ENCODE peak calls at places on chromosomes 2 and 18, in nine cellular contexts. G, L, C, P, Q, F, Y, W and V are unnamed samples.

GRCh38 chr18:51621103-51621969 is 423.9 kb upstream of the MEX3C start:
- DNase-seq in G (no peak), L (peak; percentile 77), C (peak; percentile 49), P (peak; percentile 39), Q (no peak), F (no peak), Y (peak; percentile 41), W (no peak), V (peak; percentile 44)

GRCh38 chr2:230956827-230957755 is 32.0 kb upstream of the GPR55 start:
- DNase-seq in G (no peak), L (peak; percentile 90), C (peak; percentile 60), P (no peak), Q (no peak), F (peak; percentile 49), Y (peak; percentile 46), W (no peak), V (no peak)

GRCh38 chr2:178860551-178860950 is 53.3 kb upstream of the TTN start:
- DNase-seq in G (no peak), L (no peak), C (peak; percentile 9), P (peak; percentile 86), Q (no peak), F (no peak), Y (no peak), W (no peak), V (no peak)

GRCh38 chr2:167953790-167954189 is 293.6 kb downstream of the STK39 start:
- DNase-seq in G (no peak), L (peak; percentile 74), C (no peak), P (no peak), Q (no peak), F (no peak), Y (no peak), W (no peak), V (no peak)

GRCh38 chr2:71940695-71941094 is 207.0 kb downstream of the CYP26B1 start:
- DNase-seq in G (no peak), L (no peak), C (no peak), P (no peak), Q (no peak), F (no peak), Y (no peak), W (no peak), V (no peak)

GRCh38 chr18:3596324-3597158 is 146.6 kb downstream of the TGIF1 start:
- DNase-seq in G (no peak), L (peak; percentile 86), C (peak; percentile 88), P (peak; percentile 72), Q (no peak), F (peak; percentile 58), Y (peak; percentile 46), W (peak; percentile 30), V (peak; percentile 53)

GRCh38 chr2:240024766-240025165 is 376 bp downstream of the NDUFA10 start:
- DNase-seq in G (no peak), L (peak; percentile 8), C (peak; percentile 7), P (no peak), Q (no peak), F (no peak), Y (no peak), W (no peak), V (peak; percentile 24)

GRCh38 chr2:242054406-242054805 is 184.9 kb downstream of the RTP5 start:
- DNase-seq in G (no peak), L (no peak), C (no peak), P (no peak), Q (no peak), F (no peak), Y (no peak), W (no peak), V (no peak)

GRCh38 chr2:101740555-101740964 is 43.1 kb downstream of the MAP4K4 start:
- DNase-seq in G (no peak), L (no peak), C (no peak), P (no peak), Q (no peak), F (peak; percentile 37), Y (no peak), W (no peak), V (no peak)
- H3K27ac ChIP-seq in G (no peak overlapping the region), L (no peak overlapping the region), C (no peak overlapping the region), P (no peak overlapping the region), Q (no peak overlapping the region), F (no peak overlapping the region), Y (no peak overlapping the region), W (no peak overlapping the region), V (no peak overlapping the region)

DNA sequence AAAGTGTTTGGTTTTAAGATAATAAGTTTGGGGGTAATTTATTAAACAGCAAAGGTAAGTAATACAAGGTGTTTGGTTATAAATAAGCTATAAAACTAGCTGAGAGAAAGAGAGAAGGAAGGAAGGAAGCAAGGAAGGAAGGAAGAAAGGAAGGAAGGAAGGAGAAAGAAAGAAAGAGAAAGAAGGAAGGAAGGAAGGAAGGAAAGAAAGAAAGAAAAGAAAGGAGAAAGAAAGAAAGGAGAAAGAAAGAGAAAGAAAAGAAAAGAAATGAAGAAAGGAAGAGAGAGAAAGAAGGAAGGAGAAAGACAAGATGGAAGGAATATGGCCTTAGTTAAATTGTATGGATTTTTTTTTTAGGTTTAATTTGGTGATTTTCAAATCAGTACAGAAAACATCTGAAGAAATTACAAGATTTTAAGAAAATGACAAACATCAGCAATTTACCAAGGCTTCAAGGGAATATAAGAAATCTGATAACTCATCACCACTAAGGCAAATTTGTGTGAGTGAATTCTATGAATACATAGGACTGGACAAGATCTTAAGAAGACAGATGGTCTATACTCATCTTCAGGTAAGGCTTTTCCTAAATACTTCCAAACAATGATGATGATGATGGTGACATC is 46.4 kb upstream of the GALNT3 start:
- DNase-seq in G (no peak), L (no peak), C (no peak), P (no peak), Q (no peak), F (no peak), Y (no peak), W (no peak), V (no peak)
- H3K27ac ChIP-seq in G (no peak overlapping the region), L (no peak overlapping the region), C (no peak overlapping the region), P (no peak overlapping the region), Q (no peak overlapping the region), F (no peak overlapping the region), Y (no peak overlapping the region), W (no peak overlapping the region), V (no peak overlapping the region)

GRCh38 chr2:44943031-44943692 is 1.7 kb downstream of the SIX3 start:
- DNase-seq in G (no peak), L (peak; percentile 50), C (no peak), P (no peak), Q (no peak), F (no peak), Y (no peak), W (no peak), V (no peak)
- H3K27ac ChIP-seq in G (no peak overlapping the region), L (no peak overlapping the region), C (no peak overlapping the region), P (no peak overlapping the region), Q (no peak overlapping the region), F (no peak overlapping the region), Y (no peak overlapping the region), W (no peak overlapping the region), V (no peak overlapping the region)

GRCh38 chr2:112312821-112313220 is 37.4 kb downstream of the ZC3H6 start:
- DNase-seq in G (no peak), L (no peak), C (no peak), P (no peak), Q (no peak), F (no peak), Y (no peak), W (no peak), V (no peak)
- H3K27ac ChIP-seq in G (no peak overlapping the region), L (no peak overlapping the region), C (no peak overlapping the region), P (no peak overlapping the region), Q (no peak overlapping the region), F (no peak overlapping the region), Y (no peak overlapping the region), W (no peak overlapping the region), V (no peak overlapping the region)

GRCh38 chr18:60543646-60544045 is 171.1 kb upstream of the MC4R start:
- DNase-seq in G (no peak), L (no peak), C (no peak), P (no peak), Q (no peak), F (no peak), Y (no peak), W (no peak), V (no peak)

GRCh38 chr18:60552948-60553347 is 180.4 kb upstream of the MC4R start:
- DNase-seq in G (no peak), L (no peak), C (no peak), P (no peak), Q (no peak), F (no peak), Y (no peak), W (no peak), V (no peak)

GRCh38 chr18:60554961-60555360 is 182.4 kb upstream of the MC4R start:
- DNase-seq in G (no peak), L (no peak), C (no peak), P (no peak), Q (no peak), F (no peak), Y (no peak), W (no peak), V (peak; percentile 43)

GRCh38 chr18:60549338-60549960 is 176.9 kb upstream of the MC4R start:
- DNase-seq in G (no peak), L (peak; percentile 62), C (peak; percentile 58), P (peak; percentile 21), Q (no peak), F (peak; percentile 78), Y (no peak), W (no peak), V (peak; percentile 44)
- H3K27ac ChIP-seq in G (no peak overlapping the region), L (no peak overlapping the region), C (peak overlapping the region; percentile 59), P (no peak overlapping the region), Q (no peak overlapping the region), F (no peak overlapping the region), Y (no peak overlapping the region), W (no peak overlapping the region), V (no peak overlapping the region)

GRCh38 chr2:125581561-125581960 is 1074.4 kb upstream of the GYPC start:
- DNase-seq in G (no peak), L (peak; percentile 39), C (no peak), P (no peak), Q (no peak), F (no peak), Y (no peak), W (no peak), V (no peak)
- H3K27ac ChIP-seq in G (no peak overlapping the region), L (no peak overlapping the region), C (no peak overlapping the region), P (no peak overlapping the region), Q (no peak overlapping the region), F (no peak overlapping the region), Y (no peak overlapping the region), W (no peak overlapping the region), V (no peak overlapping the region)

GRCh38 chr2:38131665-38132064 is 55.7 kb upstream of the CYP1B1 start:
- DNase-seq in G (no peak), L (no peak), C (no peak), P (no peak), Q (no peak), F (no peak), Y (no peak), W (no peak), V (no peak)
- H3K27ac ChIP-seq in G (no peak overlapping the region), L (no peak overlapping the region), C (no peak overlapping the region), P (no peak overlapping the region), Q (no peak overlapping the region), F (no peak overlapping the region), Y (no peak overlapping the region), W (no peak overlapping the region), V (no peak overlapping the region)